ENCODE peak calls at places on chromosome 16, in eight cellular contexts. One of them, this sample, is unnamed. For H3K36me3, the result is how much of the 10 kb centered on the place peaks cover.

GRCh38 chr16:55144656-55145055 is 179.3 kb upstream of the IRX6 start:
- DNase-seq in mucosa of descending colon: no peak
- DNase-seq in cardiac muscle cell: no peak
- DNase-seq in GM23338: no peak
- DNase-seq in body of pancreas: no peak
- DNase-seq in BJ: peak
- DNase-seq in naive thymus-derived CD4-positive, alpha-beta T cell: no peak
- DNase-seq in HAP-1: no peak
- DNase-seq in this sample: no peak

GRCh38 chr16:22098538-22099255 is 6.4 kb downstream of the VWA3A start:
- DNase-seq in mucosa of descending colon: no peak
- DNase-seq in cardiac muscle cell: peak
- DNase-seq in GM23338: peak
- DNase-seq in body of pancreas: peak
- DNase-seq in BJ: no peak
- DNase-seq in naive thymus-derived CD4-positive, alpha-beta T cell: peak
- DNase-seq in HAP-1: peak
- DNase-seq in this sample: no peak

GRCh38 chr16:10787304-10787703 is 31.3 kb downstream of the TVP23A start:
- DNase-seq in mucosa of descending colon: no peak
- DNase-seq in cardiac muscle cell: no peak
- DNase-seq in GM23338: no peak
- DNase-seq in body of pancreas: no peak
- DNase-seq in BJ: no peak
- DNase-seq in naive thymus-derived CD4-positive, alpha-beta T cell: no peak
- DNase-seq in HAP-1: peak
- DNase-seq in this sample: no peak

GRCh38 chr16:83622010-83622409 is 185.8 kb upstream of the HSBP1 start:
- DNase-seq in mucosa of descending colon: no peak
- DNase-seq in cardiac muscle cell: no peak
- DNase-seq in GM23338: no peak
- DNase-seq in body of pancreas: no peak
- DNase-seq in BJ: no peak
- DNase-seq in naive thymus-derived CD4-positive, alpha-beta T cell: no peak
- DNase-seq in HAP-1: no peak
- DNase-seq in this sample: no peak

GRCh38 chr16:4787068-4787467 is 1.1 kb downstream of the SEPTIN12 start:
- DNase-seq in mucosa of descending colon: no peak
- DNase-seq in cardiac muscle cell: no peak
- DNase-seq in GM23338: no peak
- DNase-seq in body of pancreas: no peak
- DNase-seq in BJ: no peak
- DNase-seq in naive thymus-derived CD4-positive, alpha-beta T cell: no peak
- DNase-seq in HAP-1: no peak
- DNase-seq in this sample: no peak

GRCh38 chr16:22141746-22142145 is 20.6 kb upstream of the SDR42E2 start:
- DNase-seq in mucosa of descending colon: no peak
- DNase-seq in cardiac muscle cell: peak
- DNase-seq in GM23338: peak
- DNase-seq in body of pancreas: no peak
- DNase-seq in BJ: no peak
- DNase-seq in naive thymus-derived CD4-positive, alpha-beta T cell: no peak
- DNase-seq in HAP-1: peak
- DNase-seq in this sample: no peak

GRCh38 chr16:64475627-64476351 is 646.1 kb downstream of the CDH11 start:
- DNase-seq in mucosa of descending colon: no peak
- DNase-seq in cardiac muscle cell: peak
- DNase-seq in GM23338: no peak
- DNase-seq in body of pancreas: no peak
- DNase-seq in BJ: no peak
- DNase-seq in naive thymus-derived CD4-positive, alpha-beta T cell: no peak
- DNase-seq in HAP-1: no peak
- DNase-seq in this sample: no peak

GRCh38 chr16:66389256-66390175 is 23.0 kb downstream of the CDH5 start:
- DNase-seq in mucosa of descending colon: no peak
- DNase-seq in cardiac muscle cell: no peak
- DNase-seq in GM23338: no peak
- DNase-seq in body of pancreas: no peak
- DNase-seq in BJ: no peak
- DNase-seq in naive thymus-derived CD4-positive, alpha-beta T cell: no peak
- DNase-seq in HAP-1: no peak
- DNase-seq in this sample: no peak

GRCh38 chr16:3266873-3267537 is 10.6 kb upstream of the MEFV start:
- DNase-seq in mucosa of descending colon: no peak
- DNase-seq in cardiac muscle cell: peak
- DNase-seq in GM23338: peak
- DNase-seq in body of pancreas: peak
- DNase-seq in BJ: peak
- DNase-seq in naive thymus-derived CD4-positive, alpha-beta T cell: no peak
- DNase-seq in HAP-1: peak
- DNase-seq in this sample: no peak

GRCh38 chr16:51845586-51845985 is 694.5 kb upstream of the SALL1 start:
- DNase-seq in mucosa of descending colon: no peak
- DNase-seq in cardiac muscle cell: no peak
- DNase-seq in GM23338: no peak
- DNase-seq in body of pancreas: no peak
- DNase-seq in BJ: no peak
- DNase-seq in naive thymus-derived CD4-positive, alpha-beta T cell: no peak
- DNase-seq in HAP-1: peak
- DNase-seq in this sample: peak

GRCh38 chr16:54647731-54648221 is 282.9 kb upstream of the IRX5 start:
- DNase-seq in mucosa of descending colon: no peak
- DNase-seq in cardiac muscle cell: peak
- DNase-seq in GM23338: no peak
- DNase-seq in body of pancreas: no peak
- DNase-seq in BJ: no peak
- DNase-seq in naive thymus-derived CD4-positive, alpha-beta T cell: no peak
- DNase-seq in HAP-1: peak
- DNase-seq in this sample: no peak

GRCh38 chr16:55057866-55058265 is 127.2 kb downstream of the IRX5 start:
- DNase-seq in mucosa of descending colon: no peak
- DNase-seq in cardiac muscle cell: no peak
- DNase-seq in GM23338: no peak
- DNase-seq in body of pancreas: no peak
- DNase-seq in BJ: no peak
- DNase-seq in naive thymus-derived CD4-positive, alpha-beta T cell: no peak
- DNase-seq in HAP-1: no peak
- DNase-seq in this sample: no peak

GRCh38 chr16:53055603-53056527 is 1.1 kb downstream of the CHD9 start:
- DNase-seq in mucosa of descending colon: no peak
- DNase-seq in cardiac muscle cell: peak
- DNase-seq in GM23338: peak
- DNase-seq in body of pancreas: peak
- DNase-seq in BJ: no peak
- DNase-seq in naive thymus-derived CD4-positive, alpha-beta T cell: no peak
- DNase-seq in HAP-1: peak
- DNase-seq in this sample: no peak

GRCh38 chr16:80369559-80369958 is 171.2 kb upstream of the DYNLRB2 start:
- DNase-seq in mucosa of descending colon: no peak
- DNase-seq in cardiac muscle cell: peak
- DNase-seq in GM23338: peak
- DNase-seq in body of pancreas: peak
- DNase-seq in BJ: no peak
- DNase-seq in naive thymus-derived CD4-positive, alpha-beta T cell: no peak
- DNase-seq in HAP-1: peak
- DNase-seq in this sample: peak

GRCh38 chr16:7083086-7083485 is 249.6 kb upstream of the RBFOX1 start:
- DNase-seq in mucosa of descending colon: no peak
- DNase-seq in cardiac muscle cell: no peak
- DNase-seq in GM23338: no peak
- DNase-seq in body of pancreas: no peak
- DNase-seq in BJ: no peak
- DNase-seq in naive thymus-derived CD4-positive, alpha-beta T cell: no peak
- DNase-seq in HAP-1: no peak
- DNase-seq in this sample: no peak

GRCh38 chr16:17269434-17269833 is 201.3 kb downstream of the XYLT1 start:
- DNase-seq in mucosa of descending colon: no peak
- DNase-seq in cardiac muscle cell: no peak
- DNase-seq in GM23338: no peak
- DNase-seq in body of pancreas: no peak
- DNase-seq in BJ: no peak
- DNase-seq in naive thymus-derived CD4-positive, alpha-beta T cell: no peak
- DNase-seq in HAP-1: no peak
- DNase-seq in this sample: no peak

GRCh38 chr16:85080923-85081498 is 31.3 kb downstream of the CIBAR2 start:
- DNase-seq in mucosa of descending colon: no peak
- DNase-seq in cardiac muscle cell: no peak
- DNase-seq in GM23338: peak
- DNase-seq in body of pancreas: no peak
- DNase-seq in BJ: no peak
- DNase-seq in naive thymus-derived CD4-positive, alpha-beta T cell: no peak
- DNase-seq in HAP-1: peak
- DNase-seq in this sample: no peak

GRCh38 chr16:81879625-81880024 is 100.5 kb downstream of the PLCG2 start:
- DNase-seq in mucosa of descending colon: no peak
- DNase-seq in cardiac muscle cell: no peak
- DNase-seq in GM23338: peak
- DNase-seq in body of pancreas: no peak
- DNase-seq in BJ: no peak
- DNase-seq in naive thymus-derived CD4-positive, alpha-beta T cell: no peak
- DNase-seq in HAP-1: peak
- DNase-seq in this sample: no peak

GRCh38 chr16:81881228-81881627 is 102.1 kb downstream of the PLCG2 start:
- DNase-seq in mucosa of descending colon: no peak
- DNase-seq in cardiac muscle cell: no peak
- DNase-seq in GM23338: no peak
- DNase-seq in body of pancreas: no peak
- DNase-seq in BJ: no peak
- DNase-seq in naive thymus-derived CD4-positive, alpha-beta T cell: no peak
- DNase-seq in HAP-1: no peak
- DNase-seq in this sample: no peak

GRCh38 chr16:81876273-81876900 is 97.3 kb downstream of the PLCG2 start:
- DNase-seq in mucosa of descending colon: no peak
- DNase-seq in cardiac muscle cell: no peak
- DNase-seq in GM23338: no peak
- DNase-seq in body of pancreas: no peak
- DNase-seq in BJ: no peak
- DNase-seq in naive thymus-derived CD4-positive, alpha-beta T cell: no peak
- DNase-seq in HAP-1: no peak
- DNase-seq in this sample: no peak

GRCh38 chr16:81880816-81881215 is 101.7 kb downstream of the PLCG2 start:
- DNase-seq in mucosa of descending colon: no peak
- DNase-seq in cardiac muscle cell: no peak
- DNase-seq in GM23338: no peak
- DNase-seq in body of pancreas: no peak
- DNase-seq in BJ: no peak
- DNase-seq in naive thymus-derived CD4-positive, alpha-beta T cell: no peak
- DNase-seq in HAP-1: no peak
- DNase-seq in this sample: no peak

GRCh38 chr16:81878529-81878928 is 99.4 kb downstream of the PLCG2 start:
- DNase-seq in mucosa of descending colon: no peak
- DNase-seq in cardiac muscle cell: no peak
- DNase-seq in GM23338: no peak
- DNase-seq in body of pancreas: no peak
- DNase-seq in BJ: no peak
- DNase-seq in naive thymus-derived CD4-positive, alpha-beta T cell: no peak
- DNase-seq in HAP-1: no peak
- DNase-seq in this sample: no peak
- H3K36me3 ChIP-seq in mucosa of descending colon: under half
- H3K36me3 ChIP-seq in cardiac muscle cell: under half
- H3K36me3 ChIP-seq in GM23338: under half
- H3K36me3 ChIP-seq in body of pancreas: under half
- H3K36me3 ChIP-seq in BJ: under half
- H3K36me3 ChIP-seq in naive thymus-derived CD4-positive, alpha-beta T cell: under half
- H3K36me3 ChIP-seq in HAP-1: under half
- H3K36me3 ChIP-seq in this sample: under half

DNA sequence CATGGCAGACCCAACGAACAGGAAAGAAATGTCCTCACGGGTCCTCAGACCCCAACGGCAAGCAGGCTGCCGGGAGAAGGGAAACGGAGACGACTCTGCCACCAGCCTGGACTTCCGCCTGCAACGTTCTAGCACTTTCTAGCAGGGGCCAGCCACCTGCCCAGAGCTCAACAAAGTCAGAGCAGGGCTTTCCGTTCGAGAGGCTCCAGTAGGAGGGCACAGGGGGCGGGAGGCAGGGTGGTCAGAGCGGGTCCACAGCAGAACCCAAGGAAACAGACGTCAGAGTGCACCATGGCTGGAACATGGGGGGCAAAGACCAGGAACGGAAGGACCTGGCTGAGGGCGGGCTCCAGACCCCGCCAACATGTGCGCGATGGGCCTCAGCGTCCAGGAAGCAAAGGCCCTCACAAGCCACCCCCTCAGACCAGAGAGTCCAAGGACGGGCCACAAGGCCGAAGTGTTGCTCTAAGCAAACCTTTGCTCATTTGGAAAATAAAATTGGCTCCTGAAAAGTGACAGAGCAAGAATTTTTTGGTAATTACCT is 29.4 kb upstream of the C16orf95 start:
- DNase-seq in mucosa of descending colon: no peak
- DNase-seq in cardiac muscle cell: no peak
- DNase-seq in GM23338: no peak
- DNase-seq in body of pancreas: no peak
- DNase-seq in BJ: no peak
- DNase-seq in naive thymus-derived CD4-positive, alpha-beta T cell: no peak
- DNase-seq in HAP-1: no peak
- DNase-seq in this sample: no peak
- H3K36me3 ChIP-seq in mucosa of descending colon: under half
- H3K36me3 ChIP-seq in cardiac muscle cell: under half
- H3K36me3 ChIP-seq in GM23338: under half
- H3K36me3 ChIP-seq in body of pancreas: under half
- H3K36me3 ChIP-seq in BJ: under half
- H3K36me3 ChIP-seq in naive thymus-derived CD4-positive, alpha-beta T cell: half or more
- H3K36me3 ChIP-seq in HAP-1: under half
- H3K36me3 ChIP-seq in this sample: under half

DNA sequence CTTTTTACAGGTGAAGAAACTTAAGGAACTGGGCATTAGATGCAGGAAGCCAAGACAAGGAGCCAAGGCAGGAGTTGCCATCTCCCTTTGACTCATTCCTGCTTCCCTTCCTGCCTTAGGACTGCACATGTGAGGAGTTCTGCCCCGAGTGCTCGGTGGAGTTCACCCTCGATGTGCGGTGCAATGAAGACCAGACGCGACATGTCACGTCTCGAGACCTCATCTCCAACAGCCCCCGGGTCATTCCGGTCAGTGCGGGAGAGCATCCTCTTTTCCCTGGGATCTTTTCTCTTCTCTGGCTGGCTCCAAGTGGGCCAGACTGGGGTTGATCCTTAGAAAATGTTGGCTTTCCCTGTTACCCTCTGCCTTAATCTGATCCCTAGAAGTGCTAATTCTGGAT is 6.6 kb downstream of the POLR2C start:
- DNase-seq in mucosa of descending colon: no peak
- DNase-seq in cardiac muscle cell: no peak
- DNase-seq in GM23338: no peak
- DNase-seq in body of pancreas: no peak
- DNase-seq in BJ: no peak
- DNase-seq in naive thymus-derived CD4-positive, alpha-beta T cell: no peak
- DNase-seq in HAP-1: no peak
- DNase-seq in this sample: no peak
- H3K36me3 ChIP-seq in mucosa of descending colon: under half
- H3K36me3 ChIP-seq in cardiac muscle cell: half or more
- H3K36me3 ChIP-seq in GM23338: under half
- H3K36me3 ChIP-seq in body of pancreas: under half
- H3K36me3 ChIP-seq in BJ: under half
- H3K36me3 ChIP-seq in naive thymus-derived CD4-positive, alpha-beta T cell: half or more
- H3K36me3 ChIP-seq in HAP-1: half or more
- H3K36me3 ChIP-seq in this sample: under half

DNA sequence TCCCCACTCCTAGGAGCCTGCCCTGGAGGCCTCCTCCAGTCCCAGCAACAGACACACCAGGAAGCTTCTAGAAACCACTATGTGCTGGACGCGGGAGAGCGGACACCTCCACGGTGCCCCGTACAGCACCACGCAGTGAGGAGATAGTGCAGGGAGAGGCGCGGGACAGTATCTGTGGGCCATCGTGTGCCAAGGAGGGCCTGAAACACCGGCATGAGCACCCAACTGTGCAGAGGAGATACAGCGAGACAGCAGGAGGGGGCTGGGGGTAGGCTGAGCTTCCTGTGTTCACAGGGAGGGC is 57.7 kb downstream of the ZNF778 start:
- DNase-seq in mucosa of descending colon: peak
- DNase-seq in cardiac muscle cell: no peak
- DNase-seq in GM23338: no peak
- DNase-seq in body of pancreas: no peak
- DNase-seq in BJ: no peak
- DNase-seq in naive thymus-derived CD4-positive, alpha-beta T cell: no peak
- DNase-seq in HAP-1: no peak
- DNase-seq in this sample: no peak
- H3K36me3 ChIP-seq in mucosa of descending colon: under half
- H3K36me3 ChIP-seq in cardiac muscle cell: under half
- H3K36me3 ChIP-seq in GM23338: under half
- H3K36me3 ChIP-seq in body of pancreas: under half
- H3K36me3 ChIP-seq in BJ: under half
- H3K36me3 ChIP-seq in naive thymus-derived CD4-positive, alpha-beta T cell: half or more
- H3K36me3 ChIP-seq in HAP-1: half or more
- H3K36me3 ChIP-seq in this sample: under half